ENCODE peak calls at places on chromosomes 3 and 15, in ten cellular contexts. One of them, this sample, is unnamed.

GRCh38 chr3:177211503-177212277 is 14.4 kb upstream of the TBL1XR1 start:
- DNase-seq in psoas muscle: no peak
- DNase-seq in HFFc6: no peak
- DNase-seq in MCF 10A: peak
- DNase-seq in tibial nerve: no peak
- DNase-seq in uterus: no peak
- DNase-seq in hepatocyte: peak
- DNase-seq in brain microvascular endothelial cell: no peak
- DNase-seq in CD8-positive, alpha-beta T cell: no peak
- DNase-seq in lower leg skin: no peak
- DNase-seq in this sample: no peak

GRCh38 chr3:64291956-64292355 is 66.7 kb upstream of the PRICKLE2 start:
- DNase-seq in HFFc6: peak
- DNase-seq in MCF 10A: peak
- DNase-seq in CD8-positive, alpha-beta T cell: no peak
- DNase-seq in tibial nerve: no peak
- DNase-seq in hepatocyte: peak
- DNase-seq in lower leg skin: peak
- DNase-seq in brain microvascular endothelial cell: peak
- DNase-seq in psoas muscle: no peak
- DNase-seq in uterus: peak
- DNase-seq in this sample: no peak

GRCh38 chr3:40309925-40310635 is 573 bp downstream of the EIF1B start:
- DNase-seq in HFFc6: peak
- DNase-seq in tibial nerve: no peak
- DNase-seq in CD8-positive, alpha-beta T cell: peak
- DNase-seq in psoas muscle: peak
- DNase-seq in MCF 10A: peak
- DNase-seq in lower leg skin: peak
- DNase-seq in uterus: peak
- DNase-seq in brain microvascular endothelial cell: no peak
- DNase-seq in hepatocyte: peak
- DNase-seq in this sample: peak

GRCh38 chr15:67067161-67067853 is 1.9 kb downstream of the SMAD3 start:
- DNase-seq in hepatocyte: no peak
- DNase-seq in uterus: peak
- DNase-seq in psoas muscle: no peak
- DNase-seq in HFFc6: no peak
- DNase-seq in MCF 10A: no peak
- DNase-seq in brain microvascular endothelial cell: no peak
- DNase-seq in tibial nerve: no peak
- DNase-seq in CD8-positive, alpha-beta T cell: no peak
- DNase-seq in lower leg skin: no peak
- DNase-seq in this sample: peak

GRCh38 chr3:38473229-38473628 is 19.5 kb downstream of the ACVR2B start:
- DNase-seq in tibial nerve: no peak
- DNase-seq in lower leg skin: no peak
- DNase-seq in uterus: no peak
- DNase-seq in HFFc6: no peak
- DNase-seq in hepatocyte: no peak
- DNase-seq in MCF 10A: no peak
- DNase-seq in psoas muscle: no peak
- DNase-seq in brain microvascular endothelial cell: no peak
- DNase-seq in CD8-positive, alpha-beta T cell: no peak
- DNase-seq in this sample: no peak

GRCh38 chr15:87779746-87780145 is 476.8 kb downstream of the NTRK3 start:
- DNase-seq in CD8-positive, alpha-beta T cell: no peak
- DNase-seq in uterus: no peak
- DNase-seq in lower leg skin: no peak
- DNase-seq in hepatocyte: no peak
- DNase-seq in tibial nerve: no peak
- DNase-seq in HFFc6: no peak
- DNase-seq in MCF 10A: no peak
- DNase-seq in psoas muscle: no peak
- DNase-seq in brain microvascular endothelial cell: no peak
- DNase-seq in this sample: no peak

GRCh38 chr3:107242579-107242978 is 134.7 kb upstream of the CCDC54 start:
- DNase-seq in uterus: no peak
- DNase-seq in hepatocyte: no peak
- DNase-seq in CD8-positive, alpha-beta T cell: no peak
- DNase-seq in HFFc6: no peak
- DNase-seq in lower leg skin: no peak
- DNase-seq in psoas muscle: no peak
- DNase-seq in MCF 10A: no peak
- DNase-seq in tibial nerve: no peak
- DNase-seq in brain microvascular endothelial cell: no peak
- DNase-seq in this sample: peak

GRCh38 chr3:123750659-123751420 is 133.3 kb downstream of the MYLK start:
- DNase-seq in tibial nerve: no peak
- DNase-seq in MCF 10A: peak
- DNase-seq in psoas muscle: no peak
- DNase-seq in uterus: no peak
- DNase-seq in hepatocyte: peak
- DNase-seq in CD8-positive, alpha-beta T cell: no peak
- DNase-seq in lower leg skin: no peak
- DNase-seq in HFFc6: peak
- DNase-seq in brain microvascular endothelial cell: peak
- DNase-seq in this sample: peak

GRCh38 chr3:48700750-48701405 is 15.2 kb upstream of the NCKIPSD start:
- DNase-seq in HFFc6: no peak
- DNase-seq in CD8-positive, alpha-beta T cell: no peak
- DNase-seq in tibial nerve: no peak
- DNase-seq in hepatocyte: no peak
- DNase-seq in psoas muscle: no peak
- DNase-seq in brain microvascular endothelial cell: no peak
- DNase-seq in MCF 10A: no peak
- DNase-seq in lower leg skin: no peak
- DNase-seq in uterus: no peak
- DNase-seq in this sample: no peak

GRCh38 chr3:48695113-48695753 is 9.5 kb upstream of the NCKIPSD start:
- DNase-seq in uterus: peak
- DNase-seq in brain microvascular endothelial cell: peak
- DNase-seq in lower leg skin: peak
- DNase-seq in psoas muscle: peak
- DNase-seq in CD8-positive, alpha-beta T cell: no peak
- DNase-seq in tibial nerve: peak
- DNase-seq in HFFc6: no peak
- DNase-seq in hepatocyte: no peak
- DNase-seq in MCF 10A: peak
- DNase-seq in this sample: peak

GRCh38 chr3:48698891-48699290 is 13.2 kb upstream of the NCKIPSD start:
- DNase-seq in tibial nerve: no peak
- DNase-seq in hepatocyte: no peak
- DNase-seq in lower leg skin: no peak
- DNase-seq in psoas muscle: no peak
- DNase-seq in uterus: no peak
- DNase-seq in brain microvascular endothelial cell: no peak
- DNase-seq in MCF 10A: no peak
- DNase-seq in CD8-positive, alpha-beta T cell: no peak
- DNase-seq in HFFc6: no peak
- DNase-seq in this sample: no peak

GRCh38 chr3:48696156-48696555 is 10.4 kb upstream of the NCKIPSD start:
- DNase-seq in CD8-positive, alpha-beta T cell: no peak
- DNase-seq in MCF 10A: no peak
- DNase-seq in lower leg skin: no peak
- DNase-seq in uterus: no peak
- DNase-seq in psoas muscle: no peak
- DNase-seq in brain microvascular endothelial cell: no peak
- DNase-seq in HFFc6: no peak
- DNase-seq in tibial nerve: no peak
- DNase-seq in hepatocyte: no peak
- DNase-seq in this sample: no peak

GRCh38 chr3:48697952-48698351 is 12.2 kb upstream of the NCKIPSD start:
- DNase-seq in CD8-positive, alpha-beta T cell: no peak
- DNase-seq in tibial nerve: no peak
- DNase-seq in uterus: no peak
- DNase-seq in psoas muscle: no peak
- DNase-seq in brain microvascular endothelial cell: no peak
- DNase-seq in lower leg skin: no peak
- DNase-seq in hepatocyte: no peak
- DNase-seq in MCF 10A: no peak
- DNase-seq in HFFc6: no peak
- DNase-seq in this sample: no peak
- TF ChIP-seq CTCF in CD8-positive, alpha-beta T cell: no peak
- TF ChIP-seq CTCF in tibial nerve: no peak
- TF ChIP-seq CTCF in uterus: no peak
- TF ChIP-seq CTCF in psoas muscle: no peak
- TF ChIP-seq CTCF in brain microvascular endothelial cell: no peak
- TF ChIP-seq CTCF in lower leg skin: no peak
- TF ChIP-seq CTCF in hepatocyte: peak
- TF ChIP-seq CTCF in MCF 10A: no peak
- TF ChIP-seq CTCF in HFFc6: no peak
- TF ChIP-seq CTCF in this sample: no peak

GRCh38 chr3:25589104-25589782 is 75.5 kb downstream of the TOP2B start:
- DNase-seq in psoas muscle: no peak
- DNase-seq in MCF 10A: no peak
- DNase-seq in lower leg skin: no peak
- DNase-seq in hepatocyte: no peak
- DNase-seq in HFFc6: no peak
- DNase-seq in CD8-positive, alpha-beta T cell: no peak
- DNase-seq in tibial nerve: no peak
- DNase-seq in brain microvascular endothelial cell: no peak
- DNase-seq in uterus: no peak
- DNase-seq in this sample: no peak

GRCh38 chr3:25589783-25590258 is 74.9 kb downstream of the TOP2B start:
- DNase-seq in psoas muscle: no peak
- DNase-seq in CD8-positive, alpha-beta T cell: no peak
- DNase-seq in hepatocyte: peak
- DNase-seq in lower leg skin: no peak
- DNase-seq in tibial nerve: no peak
- DNase-seq in brain microvascular endothelial cell: no peak
- DNase-seq in uterus: no peak
- DNase-seq in HFFc6: no peak
- DNase-seq in MCF 10A: no peak
- DNase-seq in this sample: no peak

GRCh38 chr3:25588441-25589103 is 76.1 kb downstream of the TOP2B start:
- DNase-seq in lower leg skin: no peak
- DNase-seq in uterus: no peak
- DNase-seq in hepatocyte: no peak
- DNase-seq in CD8-positive, alpha-beta T cell: no peak
- DNase-seq in psoas muscle: no peak
- DNase-seq in tibial nerve: no peak
- DNase-seq in MCF 10A: no peak
- DNase-seq in HFFc6: no peak
- DNase-seq in brain microvascular endothelial cell: peak
- DNase-seq in this sample: no peak

GRCh38 chr3:25594007-25594502 is 70.7 kb downstream of the TOP2B start:
- DNase-seq in MCF 10A: peak
- DNase-seq in tibial nerve: no peak
- DNase-seq in HFFc6: peak
- DNase-seq in brain microvascular endothelial cell: peak
- DNase-seq in psoas muscle: no peak
- DNase-seq in lower leg skin: no peak
- DNase-seq in hepatocyte: peak
- DNase-seq in CD8-positive, alpha-beta T cell: no peak
- DNase-seq in uterus: peak
- DNase-seq in this sample: peak

GRCh38 chr3:25592510-25592968 is 72.2 kb downstream of the TOP2B start:
- DNase-seq in tibial nerve: peak
- DNase-seq in hepatocyte: peak
- DNase-seq in brain microvascular endothelial cell: peak
- DNase-seq in lower leg skin: no peak
- DNase-seq in HFFc6: peak
- DNase-seq in uterus: peak
- DNase-seq in MCF 10A: peak
- DNase-seq in CD8-positive, alpha-beta T cell: no peak
- DNase-seq in psoas muscle: peak
- DNase-seq in this sample: peak
- TF ChIP-seq CTCF in tibial nerve: peak
- TF ChIP-seq CTCF in hepatocyte: peak
- TF ChIP-seq CTCF in brain microvascular endothelial cell: peak
- TF ChIP-seq CTCF in lower leg skin: no peak
- TF ChIP-seq CTCF in HFFc6: peak
- TF ChIP-seq CTCF in uterus: peak
- TF ChIP-seq CTCF in MCF 10A: no peak
- TF ChIP-seq CTCF in CD8-positive, alpha-beta T cell: no peak
- TF ChIP-seq CTCF in psoas muscle: peak
- TF ChIP-seq CTCF in this sample: peak

GRCh38 chr3:60125686-60126085 is 1075.9 kb upstream of the CFAP20DC start:
- DNase-seq in hepatocyte: no peak
- DNase-seq in psoas muscle: no peak
- DNase-seq in tibial nerve: no peak
- DNase-seq in uterus: no peak
- DNase-seq in lower leg skin: no peak
- DNase-seq in HFFc6: no peak
- DNase-seq in MCF 10A: no peak
- DNase-seq in brain microvascular endothelial cell: no peak
- DNase-seq in CD8-positive, alpha-beta T cell: no peak
- DNase-seq in this sample: no peak
- TF ChIP-seq CTCF in hepatocyte: no peak
- TF ChIP-seq CTCF in psoas muscle: no peak
- TF ChIP-seq CTCF in tibial nerve: no peak
- TF ChIP-seq CTCF in uterus: no peak
- TF ChIP-seq CTCF in lower leg skin: no peak
- TF ChIP-seq CTCF in HFFc6: no peak
- TF ChIP-seq CTCF in MCF 10A: no peak
- TF ChIP-seq CTCF in brain microvascular endothelial cell: no peak
- TF ChIP-seq CTCF in CD8-positive, alpha-beta T cell: no peak
- TF ChIP-seq CTCF in this sample: no peak

GRCh38 chr3:124784686-124785382 is 54.6 kb downstream of the UMPS start:
- DNase-seq in MCF 10A: no peak
- DNase-seq in lower leg skin: no peak
- DNase-seq in psoas muscle: peak
- DNase-seq in CD8-positive, alpha-beta T cell: no peak
- DNase-seq in uterus: no peak
- DNase-seq in hepatocyte: no peak
- DNase-seq in HFFc6: no peak
- DNase-seq in brain microvascular endothelial cell: no peak
- DNase-seq in tibial nerve: no peak
- DNase-seq in this sample: peak

GRCh38 chr3:124786491-124787241 is 56.4 kb downstream of the UMPS start:
- DNase-seq in MCF 10A: peak
- DNase-seq in CD8-positive, alpha-beta T cell: no peak
- DNase-seq in HFFc6: peak
- DNase-seq in lower leg skin: no peak
- DNase-seq in hepatocyte: peak
- DNase-seq in psoas muscle: no peak
- DNase-seq in brain microvascular endothelial cell: no peak
- DNase-seq in uterus: no peak
- DNase-seq in tibial nerve: no peak
- DNase-seq in this sample: peak

GRCh38 chr3:124788254-124788745 is 58.0 kb downstream of the UMPS start:
- DNase-seq in psoas muscle: no peak
- DNase-seq in CD8-positive, alpha-beta T cell: no peak
- DNase-seq in uterus: no peak
- DNase-seq in tibial nerve: no peak
- DNase-seq in hepatocyte: no peak
- DNase-seq in MCF 10A: no peak
- DNase-seq in HFFc6: no peak
- DNase-seq in lower leg skin: no peak
- DNase-seq in brain microvascular endothelial cell: no peak
- DNase-seq in this sample: no peak

GRCh38 chr3:124785966-124786365 is 55.7 kb downstream of the UMPS start:
- DNase-seq in HFFc6: no peak
- DNase-seq in lower leg skin: no peak
- DNase-seq in tibial nerve: no peak
- DNase-seq in MCF 10A: no peak
- DNase-seq in brain microvascular endothelial cell: no peak
- DNase-seq in psoas muscle: no peak
- DNase-seq in CD8-positive, alpha-beta T cell: no peak
- DNase-seq in hepatocyte: no peak
- DNase-seq in uterus: no peak
- DNase-seq in this sample: no peak

DNA sequence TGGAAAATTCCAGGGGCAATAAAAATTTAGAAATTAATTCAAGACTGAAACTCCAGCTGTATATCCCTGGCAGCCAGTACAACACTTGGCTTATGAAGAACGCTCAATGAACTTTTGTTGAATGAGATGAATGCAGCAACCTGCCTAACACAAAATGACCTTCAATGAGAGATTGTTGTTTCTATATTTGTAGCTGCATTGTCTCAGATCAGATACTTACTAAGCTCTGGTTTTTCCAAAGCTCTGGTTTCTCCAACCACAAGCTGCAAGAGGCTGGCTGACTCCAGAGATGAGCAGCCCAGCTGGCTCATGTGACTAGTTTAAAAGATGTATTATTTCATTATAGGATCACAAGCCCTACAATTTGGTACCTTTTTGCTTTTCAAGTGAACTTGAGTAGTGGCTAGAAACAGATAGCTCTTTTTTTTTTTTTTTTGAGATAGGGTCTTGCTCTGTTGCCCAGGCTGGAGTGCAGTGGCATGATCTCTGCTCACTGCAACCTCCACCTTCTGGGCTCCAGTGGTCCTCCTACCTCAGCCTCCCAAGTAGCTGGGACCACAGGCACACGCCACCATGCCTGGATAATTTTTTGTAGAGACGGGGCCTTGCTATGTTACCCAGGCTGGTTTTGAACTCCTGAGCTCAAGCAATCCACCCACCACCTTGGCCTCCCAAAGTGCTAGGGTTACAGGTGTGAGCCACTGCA is 57.4 kb downstream of the UMPS start:
- DNase-seq in CD8-positive, alpha-beta T cell: no peak
- DNase-seq in uterus: no peak
- DNase-seq in hepatocyte: no peak
- DNase-seq in MCF 10A: no peak
- DNase-seq in lower leg skin: no peak
- DNase-seq in psoas muscle: no peak
- DNase-seq in HFFc6: peak
- DNase-seq in brain microvascular endothelial cell: no peak
- DNase-seq in tibial nerve: no peak
- DNase-seq in this sample: no peak
- TF ChIP-seq CTCF in CD8-positive, alpha-beta T cell: no peak
- TF ChIP-seq CTCF in uterus: no peak
- TF ChIP-seq CTCF in hepatocyte: no peak
- TF ChIP-seq CTCF in MCF 10A: no peak
- TF ChIP-seq CTCF in lower leg skin: no peak
- TF ChIP-seq CTCF in psoas muscle: no peak
- TF ChIP-seq CTCF in HFFc6: no peak
- TF ChIP-seq CTCF in brain microvascular endothelial cell: no peak
- TF ChIP-seq CTCF in tibial nerve: no peak
- TF ChIP-seq CTCF in this sample: no peak